ENCODE peak calls at places on chromosomes 2 and 18, in six cellular contexts. V is cardiac fibroblast; F is NCI-H1694; Z is PC-3; Y is naive thymus-derived CD8-positive, alpha-beta T cell; U is stimulated activated CD4-positive, alpha-beta T cell treated with anti-CD3 and anti-CD28 coated beads, Interleukin-12 subunit alpha, Interleukin-12 subunit beta, amount 100 ng/mL, for 48 hours. G is an unnamed sample.
A peak's percentile ranks its signal among the peaks of the same experiment; 100 is the strongest.

GRCh38 chr2:223744580-223744979 is 92.8 kb downstream of the AP1S3 start:
- DNase-seq in Z (no peak), U (no peak), V (peak; percentile 85), F (no peak), Y (no peak), G (no peak)

GRCh38 chr18:11689031-11689971 is at the start of gene GNAL:
- DNase-seq in Y (no peak), F (no peak), U (peak; percentile 50), V (peak; percentile 92), Z (peak; percentile 65), G (peak; percentile 0)

GRCh38 chr2:171367692-171368091 is 66.1 kb downstream of the METTL8 start:
- DNase-seq in V (no peak), U (no peak), F (no peak), Y (no peak), Z (no peak), G (no peak)

GRCh38 chr18:10230072-10230471 is 224.4 kb upstream of the APCDD1 start:
- DNase-seq in U (no peak), Z (peak; percentile 86), F (no peak), Y (no peak), V (peak; percentile 82), G (peak; percentile 71)

GRCh38 chr2:185700883-185701282 is 37.7 kb upstream of the FSIP2 start:
- DNase-seq in F (no peak), Z (no peak), Y (no peak), U (no peak), V (no peak), G (no peak)

GRCh38 chr2:150644298-150645067 is 157.0 kb upstream of the RND3 start:
- DNase-seq in Z (peak; percentile 92), Y (no peak), V (peak; percentile 65), F (no peak), U (no peak), G (no peak)

GRCh38 chr2:112688086-112688880 is 32.5 kb upstream of the NT5DC4 start:
- DNase-seq in V (peak; percentile 39), F (no peak), U (no peak), Y (no peak), Z (peak; percentile 58), G (no peak)

GRCh38 chr2:12704378-12704777 is 12.4 kb upstream of the TRIB2 start:
- DNase-seq in Y (no peak), F (no peak), V (peak; percentile 77), U (no peak), Z (peak; percentile 44), G (no peak)

GRCh38 chr2:177606636-177607035 is 214.1 kb downstream of the AGPS start:
- DNase-seq in U (no peak), F (no peak), Y (no peak), Z (no peak), V (peak; percentile 25), G (peak; percentile 6)

GRCh38 chr2:237177986-237178385 is 92.3 kb downstream of the COPS8 start:
- DNase-seq in V (no peak), F (no peak), Z (no peak), Y (no peak), U (no peak), G (no peak)

GRCh38 chr2:61436092-61436491 is 34.8 kb downstream of the USP34 start:
- DNase-seq in V (peak; percentile 9), F (no peak), Y (no peak), Z (no peak), U (no peak), G (no peak)

GRCh38 chr2:190693533-190694226 is 44.8 kb downstream of the NAB1 start:
- DNase-seq in Y (no peak), Z (no peak), U (no peak), F (no peak), V (no peak), G (no peak)

GRCh38 chr18:48859311-48860275 is 91.2 kb downstream of the SMAD7 start:
- DNase-seq in V (no peak), Z (no peak), U (no peak), F (peak; percentile 51), Y (no peak), G (no peak)

G was measured in BJ.